ENCODE peak calls at places on chromosome 14, in four cellular contexts. One of them, this sample, is unnamed.

GRCh38 chr14:52759145-52759544 is 29.2 kb downstream of the STYX start:
- DNase-seq in IMR-90: no peak
- DNase-seq in H9: no peak
- DNase-seq in mesenchymal stem cell: no peak
- DNase-seq in this sample: no peak

GRCh38 chr14:24892730-24893059 is 157.3 kb downstream of the STXBP6 start:
- DNase-seq in IMR-90: no peak
- DNase-seq in H9: no peak
- DNase-seq in mesenchymal stem cell: no peak
- DNase-seq in this sample: no peak

GRCh38 chr14:102975662-102976061 is 53.2 kb downstream of the AMN start:
- DNase-seq in IMR-90: no peak
- DNase-seq in H9: no peak
- DNase-seq in mesenchymal stem cell: no peak
- DNase-seq in this sample: no peak

GRCh38 chr14:92684801-92685560 is 63.4 kb downstream of the LGMN start:
- DNase-seq in IMR-90: no peak
- DNase-seq in H9: peak; percentile 75
- DNase-seq in mesenchymal stem cell: no peak
- DNase-seq in this sample: no peak

GRCh38 chr14:32370720-32371119 is 41.6 kb downstream of the AKAP6 start:
- DNase-seq in IMR-90: peak; percentile 89
- DNase-seq in H9: no peak
- DNase-seq in mesenchymal stem cell: peak; percentile 79
- DNase-seq in this sample: no peak

GRCh38 chr14:98651042-98651441 is 621.0 kb downstream of the BCL11B start:
- DNase-seq in IMR-90: no peak
- DNase-seq in H9: peak; percentile 55
- DNase-seq in mesenchymal stem cell: no peak
- DNase-seq in this sample: no peak

GRCh38 chr14:88804035-88804434 is 11.3 kb upstream of the EML5 start:
- DNase-seq in IMR-90: no peak
- DNase-seq in H9: no peak
- DNase-seq in mesenchymal stem cell: no peak
- DNase-seq in this sample: no peak

GRCh38 chr14:69423279-69423678 is 24.8 kb downstream of the SLC39A9 start:
- DNase-seq in IMR-90: peak; percentile 43
- DNase-seq in H9: no peak
- DNase-seq in mesenchymal stem cell: no peak
- DNase-seq in this sample: no peak

GRCh38 chr14:53927171-53927570 is 29.5 kb downstream of the BMP4 start:
- DNase-seq in IMR-90: peak; percentile 72
- DNase-seq in H9: no peak
- DNase-seq in mesenchymal stem cell: peak; percentile 70
- DNase-seq in this sample: no peak

GRCh38 chr14:77892381-77892871 is 92.5 kb downstream of the ADCK1 start:
- DNase-seq in IMR-90: peak; percentile 51
- DNase-seq in H9: no peak
- DNase-seq in mesenchymal stem cell: peak; percentile 6
- DNase-seq in this sample: no peak

GRCh38 chr14:58427289-58428010 is at the start of the genes KIAA0586 and TIMM9:
- DNase-seq in IMR-90: peak; percentile 99
- DNase-seq in H9: peak; percentile 96
- DNase-seq in mesenchymal stem cell: peak; percentile 99
- DNase-seq in this sample: peak; percentile 98
- H3K14ac ChIP-seq in IMR-90: peak within 1 kb of the TSS; percentile 97
- H3K14ac ChIP-seq in H9: peak within 1 kb of the TSS; percentile 62
- H3K14ac ChIP-seq in mesenchymal stem cell: no peak within 1 kb of the TSS
- H3K14ac ChIP-seq in this sample: no peak within 1 kb of the TSS

GRCh38 chr14:70707138-70708038 is 65.7 kb downstream of the TTC9 start:
- DNase-seq in IMR-90: peak; percentile 41
- DNase-seq in H9: peak; percentile 43
- DNase-seq in mesenchymal stem cell: peak; percentile 40
- DNase-seq in this sample: no peak
- H3K27ac ChIP-seq in IMR-90: no peak overlapping the region
- H3K27ac ChIP-seq in H9: peak overlapping the region; percentile 89
- H3K27ac ChIP-seq in mesenchymal stem cell: peak overlapping the region; percentile 50
- H3K27ac ChIP-seq in this sample: no peak overlapping the region

DNA sequence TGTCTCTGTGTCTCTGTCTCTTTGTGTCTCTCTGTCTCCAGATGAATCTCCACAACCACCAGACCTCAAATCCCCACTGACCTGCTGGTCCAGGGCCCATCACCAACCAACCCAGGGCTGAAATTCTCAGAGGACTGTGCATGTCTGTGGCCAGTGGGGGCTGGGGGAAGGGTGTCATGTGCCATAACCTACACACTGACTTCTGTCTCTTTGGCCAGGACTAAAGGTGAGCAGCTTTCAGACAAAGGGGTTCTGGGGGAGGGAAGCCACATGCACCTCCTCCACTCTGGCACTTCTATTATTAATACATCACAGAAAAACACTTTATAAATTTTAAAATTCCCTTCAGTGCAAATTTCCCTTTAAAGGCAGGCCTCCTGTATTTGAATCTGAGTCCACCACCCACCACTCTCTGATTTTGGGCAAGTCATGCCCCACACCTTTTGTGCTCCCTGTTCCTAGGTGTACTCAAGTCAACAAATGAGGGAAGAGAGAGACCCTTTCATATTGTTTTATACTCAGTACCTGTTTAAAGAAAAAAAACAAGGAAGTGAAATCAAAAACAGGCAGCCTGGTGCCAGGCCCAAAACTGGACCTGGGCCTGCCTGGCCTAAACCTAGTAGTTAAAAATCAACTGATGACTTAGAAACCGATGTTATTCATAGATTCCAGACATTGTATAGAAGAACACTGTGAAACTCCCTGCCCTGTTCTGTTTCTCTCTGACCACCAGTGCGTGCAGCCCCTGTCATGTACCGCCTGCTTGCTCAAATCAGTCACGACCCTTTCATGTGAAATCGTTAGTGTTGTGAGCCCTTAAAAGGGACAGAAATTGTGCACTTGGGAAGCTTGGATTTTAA is 80.2 kb downstream of the TUNAR start:
- DNase-seq in IMR-90: no peak
- DNase-seq in H9: no peak
- DNase-seq in mesenchymal stem cell: no peak
- DNase-seq in this sample: no peak
- H2AK5ac ChIP-seq in IMR-90: no peak overlapping the region
- H2AK5ac ChIP-seq in H9: no peak overlapping the region
- H2AK5ac ChIP-seq in mesenchymal stem cell: no peak overlapping the region
- H2AK5ac ChIP-seq in this sample: no peak overlapping the region

DNA sequence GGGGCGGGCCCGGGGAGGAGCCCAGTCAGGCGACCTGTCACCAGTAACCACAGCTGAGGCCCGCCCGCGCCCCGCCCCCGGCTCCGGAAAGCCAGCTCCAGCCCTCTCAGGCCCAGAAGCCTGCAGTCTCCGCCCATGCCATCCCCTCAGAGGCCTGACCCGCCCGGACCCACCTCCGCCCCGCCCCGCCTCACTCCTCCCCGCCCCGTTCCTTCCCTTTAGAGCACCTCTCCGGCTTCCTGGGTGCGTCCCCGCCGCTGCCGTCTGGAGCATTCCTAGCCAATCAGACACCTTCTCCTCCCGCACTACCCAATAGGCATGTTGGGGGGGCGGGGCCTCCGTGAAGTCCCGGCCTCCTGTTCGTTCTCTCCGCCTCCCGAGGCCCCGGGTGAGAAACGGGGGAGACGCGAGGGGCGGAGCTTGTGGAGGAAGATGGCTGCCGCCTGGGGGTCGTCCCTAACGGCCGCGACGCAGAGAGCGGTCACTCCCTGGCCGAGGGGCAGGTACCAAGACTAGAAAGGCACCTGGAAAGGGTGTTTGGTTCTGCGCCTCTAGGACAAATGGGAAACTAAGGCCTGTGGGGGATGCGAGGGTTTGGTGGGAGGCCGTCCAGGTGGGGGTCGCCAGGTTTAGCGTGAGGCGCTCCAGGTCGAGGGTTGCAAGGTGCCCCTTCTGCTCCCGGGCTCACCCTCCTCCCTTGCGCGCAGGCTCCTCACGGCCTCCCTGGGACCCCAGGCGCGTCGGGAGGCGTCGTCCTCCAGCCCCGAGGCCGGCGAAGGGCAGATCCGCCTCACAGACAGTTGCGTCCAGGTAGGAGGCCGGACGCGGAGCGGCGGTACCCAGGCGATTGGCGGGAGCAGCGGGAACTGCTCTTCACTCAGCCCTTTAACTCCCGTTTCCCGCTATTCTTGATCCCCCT is at the start of gene ISCA2:
- DNase-seq in IMR-90: peak; percentile 99
- DNase-seq in H9: peak; percentile 100
- DNase-seq in mesenchymal stem cell: peak; percentile 99
- DNase-seq in this sample: peak; percentile 100
- H3K14ac ChIP-seq in IMR-90: peak within 1 kb of the TSS; percentile 91
- H3K14ac ChIP-seq in H9: peak within 1 kb of the TSS; percentile 89
- H3K14ac ChIP-seq in mesenchymal stem cell: peak within 1 kb of the TSS; percentile 95
- H3K14ac ChIP-seq in this sample: peak within 1 kb of the TSS; percentile 85

DNA sequence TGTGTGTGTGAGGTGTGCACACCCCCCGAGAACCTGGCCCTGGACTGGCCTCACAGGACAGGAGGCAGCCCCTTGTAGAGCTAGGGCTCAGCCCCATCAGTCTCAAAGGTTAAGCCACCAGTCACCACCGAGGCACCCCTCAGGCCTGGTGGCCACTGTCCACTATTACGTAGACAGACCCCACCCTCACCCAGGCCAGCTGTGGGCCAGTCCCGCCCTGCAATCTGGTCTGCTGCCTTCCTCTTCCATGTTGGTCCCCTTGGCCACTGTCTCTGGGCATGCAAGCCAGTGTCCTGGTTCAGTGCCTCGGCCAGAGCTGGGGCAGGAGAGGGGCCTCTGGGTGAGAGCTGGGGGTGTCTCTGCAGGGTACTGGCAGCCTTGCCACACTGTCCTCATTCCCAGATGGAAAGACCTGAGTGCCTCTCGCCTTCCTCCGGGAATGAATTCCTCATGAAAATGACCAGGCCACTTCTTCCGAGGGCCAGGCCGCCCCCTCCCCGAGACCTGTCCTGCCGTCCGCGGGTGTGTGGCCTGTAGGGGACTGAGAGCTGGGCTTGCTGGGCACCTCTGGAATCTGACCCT is 897 bp upstream of the TEX22 start:
- DNase-seq in IMR-90: no peak
- DNase-seq in H9: no peak
- DNase-seq in mesenchymal stem cell: no peak
- DNase-seq in this sample: no peak
- H3K27ac ChIP-seq in IMR-90: peak overlapping the region; percentile 97
- H3K27ac ChIP-seq in H9: no peak overlapping the region
- H3K27ac ChIP-seq in mesenchymal stem cell: no peak overlapping the region
- H3K27ac ChIP-seq in this sample: no peak overlapping the region

GRCh38 chr14:64644629-64645028 is 59.6 kb upstream of the PLEKHG3 start:
- DNase-seq in IMR-90: no peak
- DNase-seq in H9: no peak
- DNase-seq in mesenchymal stem cell: no peak
- DNase-seq in this sample: no peak
- H2AK5ac ChIP-seq in IMR-90: peak overlapping the region; percentile 93
- H2AK5ac ChIP-seq in H9: peak overlapping the region; percentile 5
- H2AK5ac ChIP-seq in mesenchymal stem cell: peak overlapping the region; percentile 97
- H2AK5ac ChIP-seq in this sample: no peak overlapping the region

DNA sequence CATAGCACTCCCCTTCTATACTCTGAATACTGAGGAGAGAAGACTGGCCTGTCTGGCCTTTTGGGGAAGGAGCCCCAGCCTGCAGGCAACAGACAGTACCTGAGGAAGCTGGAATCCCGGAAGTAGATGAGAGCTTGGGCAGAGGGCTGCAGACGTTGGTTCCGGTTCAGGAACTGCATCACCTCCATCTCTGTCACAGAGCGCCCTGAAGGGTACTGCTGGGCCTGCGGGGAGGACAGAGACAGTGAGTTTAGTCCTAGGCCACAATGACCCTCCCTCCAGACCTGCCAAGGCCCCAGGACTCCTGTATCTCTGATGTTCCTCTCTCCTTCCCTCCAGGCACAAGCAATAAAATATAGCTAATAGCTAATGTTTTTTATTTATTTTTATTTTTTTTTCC is 28.4 kb downstream of the TEP1 start:
- DNase-seq in IMR-90: no peak
- DNase-seq in H9: no peak
- DNase-seq in mesenchymal stem cell: no peak
- DNase-seq in this sample: no peak
- H3K14ac ChIP-seq in IMR-90: no peak overlapping the region
- H3K14ac ChIP-seq in H9: no peak overlapping the region
- H3K14ac ChIP-seq in mesenchymal stem cell: no peak overlapping the region
- H3K14ac ChIP-seq in this sample: no peak overlapping the region

GRCh38 chr14:94597788-94598187 is 14.4 kb upstream of the SERPINA3 start:
- DNase-seq in IMR-90: no peak
- DNase-seq in H9: no peak
- DNase-seq in mesenchymal stem cell: no peak
- DNase-seq in this sample: no peak

GRCh38 chr14:94600148-94600545 is 12.0 kb upstream of the SERPINA3 start:
- DNase-seq in IMR-90: no peak
- DNase-seq in H9: no peak
- DNase-seq in mesenchymal stem cell: no peak
- DNase-seq in this sample: no peak

GRCh38 chr14:94599656-94600004 is 12.6 kb upstream of the SERPINA3 start:
- DNase-seq in IMR-90: no peak
- DNase-seq in H9: no peak
- DNase-seq in mesenchymal stem cell: no peak
- DNase-seq in this sample: no peak

GRCh38 chr14:94598816-94599655 is 13.2 kb upstream of the SERPINA3 start:
- DNase-seq in IMR-90: peak; percentile 97
- DNase-seq in H9: peak; percentile 38
- DNase-seq in mesenchymal stem cell: peak; percentile 69
- DNase-seq in this sample: no peak

GRCh38 chr14:94598506-94598815 is 13.7 kb upstream of the SERPINA3 start:
- DNase-seq in IMR-90: no peak
- DNase-seq in H9: no peak
- DNase-seq in mesenchymal stem cell: no peak
- DNase-seq in this sample: no peak
- H3K27ac ChIP-seq in IMR-90: no peak overlapping the region
- H3K27ac ChIP-seq in H9: no peak overlapping the region
- H3K27ac ChIP-seq in mesenchymal stem cell: no peak overlapping the region
- H3K27ac ChIP-seq in this sample: no peak overlapping the region